ENCODE peak calls at places on chromosomes 13 and 19, in four cellular contexts. I is GM12878, D is H1, Y is HepG2. Q is an unnamed sample.

GRCh38 chr13:57582032-57582431 is 49.5 kb upstream of the PCDH17 start:
- DNase-seq in I (no peak), D (peak), Y (peak), Q (peak)

GRCh38 chr13:34076943-34077703 is 259.2 kb downstream of the RFC3 start:
- DNase-seq in I (no peak), D (no peak), Y (peak), Q (no peak)

GRCh38 chr13:74084375-74084902 is 49.8 kb downstream of the KLF12 start:
- DNase-seq in I (no peak), D (no peak), Y (no peak), Q (no peak)

GRCh38 chr13:100244431-100244830 is 155.5 kb downstream of the PCCA start:
- DNase-seq in I (no peak), D (no peak), Y (no peak), Q (no peak)

GRCh38 chr13:112443191-112444000 is 67.2 kb downstream of the SPACA7 start:
- DNase-seq in I (no peak), D (peak), Y (no peak), Q (peak)

GRCh38 chr19:43777163-43777700 is 3.5 kb downstream of the KCNN4 start:
- DNase-seq in I (no peak), D (no peak), Y (no peak), Q (no peak)

GRCh38 chr19:46880440-46880839 is 19.6 kb downstream of the ARHGAP35 start:
- DNase-seq in I (no peak), D (no peak), Y (no peak), Q (no peak)

GRCh38 chr13:66765559-66765958 is 464.6 kb downstream of the PCDH9 start:
- DNase-seq in I (no peak), D (no peak), Y (no peak), Q (no peak)

GRCh38 chr13:78722700-78723099 is 63.7 kb upstream of the OBI1 start:
- DNase-seq in I (no peak), D (no peak), Y (no peak), Q (no peak)

GRCh38 chr13:77979721-77980377 is 61.2 kb upstream of the EDNRB start:
- DNase-seq in I (no peak), D (no peak), Y (no peak), Q (no peak)

GRCh38 chr19:9073806-9074205 is 13.1 kb upstream of the OR1M1 start:
- DNase-seq in I (no peak), D (no peak), Y (no peak), Q (no peak)

GRCh38 chr19:40611096-40611495 is 9.9 kb downstream of the LTBP4 start:
- DNase-seq in I (no peak), D (no peak), Y (no peak), Q (no peak)

GRCh38 chr19:14477417-14478112 is 2.4 kb upstream of the PTGER1 start:
- DNase-seq in I (no peak), D (no peak), Y (no peak), Q (no peak)

GRCh38 chr19:19262190-19263057 is 10.7 kb downstream of the TM6SF2 start:
- DNase-seq in I (no peak), D (peak), Y (no peak), Q (no peak)

GRCh38 chr19:48777720-48778119 is 22.4 kb downstream of the FGF21 start:
- DNase-seq in I (no peak), D (no peak), Y (no peak), Q (no peak)

GRCh38 chr19:42074513-42075363 is 1.2 kb upstream of the ZNF574 start:
- DNase-seq in I (no peak), D (peak), Y (no peak), Q (no peak)

GRCh38 chr13:100542546-100543156 is 45.9 kb downstream of the GGACT start:
- DNase-seq in I (peak), D (peak), Y (peak), Q (no peak)

GRCh38 chr19:45645068-45645630 is 6.0 kb upstream of the EML2 start:
- DNase-seq in I (no peak), D (no peak), Y (no peak), Q (no peak)

GRCh38 chr19:38839816-38840582 is 8.4 kb upstream of the ECH1 start:
- DNase-seq in I (no peak), D (no peak), Y (no peak), Q (no peak)

GRCh38 chr13:53342623-53343022 is 314.0 kb downstream of the OLFM4 start:
- DNase-seq in I (no peak), D (peak), Y (no peak), Q (peak)

GRCh38 chr19:58409010-58409790 is 751 bp downstream of the ZNF584 start:
- DNase-seq in I (no peak), D (peak), Y (no peak), Q (no peak)

GRCh38 chr13:24304620-24305019 is 4.8 kb upstream of the C1QTNF9 start:
- DNase-seq in I (no peak), D (no peak), Y (no peak), Q (no peak)

GRCh38 chr13:37598572-37598971 is at the start of gene POSTN:
- DNase-seq in I (no peak), D (no peak), Y (no peak), Q (no peak)

GRCh38 chr13:95954266-95954665 is 98.9 kb downstream of the UGGT2 start:
- DNase-seq in I (no peak), D (no peak), Y (no peak), Q (peak)

GRCh38 chr13:46374710-46375109 is 12.3 kb downstream of the RUBCNL start:
- DNase-seq in I (no peak), D (no peak), Y (no peak), Q (no peak)

GRCh38 chr19:29302002-29302928 is 89.3 kb upstream of the UQCRFS1 start:
- DNase-seq in I (no peak), D (no peak), Y (no peak), Q (no peak)

GRCh38 chr13:50635504-50635903 is 208.0 kb downstream of the DLEU7 start:
- DNase-seq in I (peak), D (no peak), Y (no peak), Q (no peak)

GRCh38 chr13:30927595-30927994 is 4.9 kb upstream of the TEX26 start:
- DNase-seq in I (no peak), D (no peak), Y (no peak), Q (no peak)

GRCh38 chr19:31639306-31639705 is 290.1 kb upstream of the TSHZ3 start:
- DNase-seq in I (no peak), D (no peak), Y (no peak), Q (no peak)

GRCh38 chr19:2609389-2610116 is 92.9 kb downstream of the GNG7 start:
- DNase-seq in I (peak), D (no peak), Y (no peak), Q (no peak)

GRCh38 chr19:58317481-58318072 is 9.2 kb upstream of the ZSCAN22 start:
- DNase-seq in I (no peak), D (no peak), Y (no peak), Q (no peak)

GRCh38 chr19:51081476-51081875 is 1.2 kb downstream of the KLK14 start:
- DNase-seq in I (no peak), D (no peak), Y (no peak), Q (no peak)

GRCh38 chr19:30666301-30666803 is 294.2 kb downstream of the ZNF536 start:
- DNase-seq in I (no peak), D (peak), Y (peak), Q (peak)

GRCh38 chr19:48359123-48359522 is 4.6 kb downstream of the TMEM143 start:
- DNase-seq in I (no peak), D (no peak), Y (no peak), Q (no peak)

GRCh38 chr13:48527955-48528354 is 4.9 kb downstream of the RCBTB2 start:
- DNase-seq in I (no peak), D (no peak), Y (no peak), Q (no peak)

GRCh38 chr13:114173261-114173660 is 5.8 kb upstream of the CFAP97D2 start:
- DNase-seq in I (no peak), D (no peak), Y (no peak), Q (no peak)

GRCh38 chr19:6376512-6377193 is 920 bp upstream of the PSPN start:
- DNase-seq in I (no peak), D (no peak), Y (no peak), Q (no peak)

GRCh38 chr13:55583953-55584593 is 1556.6 kb upstream of the PRR20A start:
- DNase-seq in I (no peak), D (no peak), Y (no peak), Q (no peak)
- H3K9ac ChIP-seq in I (no peak), D (peak), Y (no peak), Q (no peak)

DNA sequence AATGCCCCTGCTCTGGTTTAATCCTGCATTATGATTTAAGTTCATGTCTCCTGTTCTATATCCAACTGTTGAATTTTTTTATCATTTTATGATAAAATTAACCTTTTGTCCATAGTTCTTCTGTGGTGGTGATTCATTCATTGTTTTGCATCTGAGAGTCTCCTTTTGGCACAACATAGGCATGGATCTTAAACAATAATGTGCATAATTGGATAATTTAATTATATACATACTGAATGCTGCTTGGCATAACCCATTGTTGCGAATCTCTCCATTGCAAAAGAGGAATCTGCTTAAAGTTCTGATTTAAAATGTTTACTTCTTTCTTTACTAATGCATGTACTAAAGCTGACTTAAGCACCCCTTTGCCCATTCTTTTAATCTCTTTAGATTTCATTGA is 2788.4 kb downstream of the PCDH9 start:
- DNase-seq in I (no peak), D (no peak), Y (no peak), Q (no peak)
- TF ChIP-seq SUZ12 in I (no peak), D (no peak), Y (no peak), Q (no peak)

DNA sequence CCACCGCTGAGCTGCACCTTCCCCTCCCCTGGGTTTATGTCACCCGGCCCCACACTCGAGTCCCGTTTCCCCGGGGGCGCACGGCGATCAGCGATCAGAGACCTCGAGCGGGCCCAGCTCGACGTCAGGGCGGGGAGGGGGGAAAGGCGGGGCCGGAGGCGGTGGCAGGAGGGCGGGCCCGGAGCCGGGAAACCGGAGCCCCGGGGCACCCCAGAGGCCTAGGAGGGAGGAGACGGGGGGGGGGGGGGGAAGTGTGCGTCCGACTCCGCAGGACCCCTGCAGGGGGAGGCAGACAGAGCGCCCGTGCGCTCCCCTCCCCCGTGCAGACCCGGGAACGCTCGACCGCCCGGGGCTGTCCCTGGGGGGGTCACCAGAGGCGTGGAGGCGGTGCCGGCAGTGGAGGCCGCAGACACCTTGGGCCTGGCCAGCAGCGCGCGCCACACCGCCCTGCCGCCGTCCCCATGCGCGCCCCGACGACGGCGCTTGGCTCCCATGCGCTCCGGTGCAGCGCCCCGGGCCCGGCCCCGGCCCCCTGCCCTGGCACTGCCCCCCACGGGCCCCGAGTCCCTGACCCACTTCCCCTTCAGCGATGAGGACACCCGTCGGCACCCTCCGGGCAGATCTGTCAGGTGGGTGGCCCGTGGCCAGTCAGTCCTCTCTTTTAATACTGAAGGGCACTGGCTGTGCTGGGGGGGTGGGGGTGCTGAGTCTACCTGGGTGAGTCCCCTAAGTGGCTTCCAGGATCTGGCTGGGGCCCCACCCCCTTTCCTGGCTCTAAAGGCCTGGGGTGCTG is 11.8 kb downstream of the PDE4A start:
- DNase-seq in I (no peak), D (peak), Y (no peak), Q (no peak)
- H3K9ac ChIP-seq in I (peak), D (no peak), Y (peak), Q (peak)

GRCh38 chr13:44620057-44620456 is 43.9 kb upstream of the TSC22D1 start:
- DNase-seq in I (no peak), D (no peak), Y (no peak), Q (no peak)

GRCh38 chr13:44622259-44622658 is 46.1 kb upstream of the TSC22D1 start:
- DNase-seq in I (no peak), D (no peak), Y (no peak), Q (no peak)

GRCh38 chr13:44619651-44620050 is 43.5 kb upstream of the TSC22D1 start:
- DNase-seq in I (no peak), D (no peak), Y (no peak), Q (no peak)

GRCh38 chr13:44617648-44618047 is 41.5 kb upstream of the TSC22D1 start:
- DNase-seq in I (no peak), D (no peak), Y (no peak), Q (no peak)

GRCh38 chr13:44618326-44618725 is 42.2 kb upstream of the TSC22D1 start:
- DNase-seq in I (no peak), D (no peak), Y (no peak), Q (no peak)
- TF ChIP-seq SUZ12 in I (no peak), D (no peak), Y (no peak), Q (no peak)

GRCh38 chr19:485122-485521 is 11.2 kb upstream of the MADCAM1 start:
- DNase-seq in I (no peak), D (no peak), Y (no peak), Q (no peak)
- H3K9ac ChIP-seq in I (no peak), D (no peak), Y (peak), Q (peak)

DNA sequence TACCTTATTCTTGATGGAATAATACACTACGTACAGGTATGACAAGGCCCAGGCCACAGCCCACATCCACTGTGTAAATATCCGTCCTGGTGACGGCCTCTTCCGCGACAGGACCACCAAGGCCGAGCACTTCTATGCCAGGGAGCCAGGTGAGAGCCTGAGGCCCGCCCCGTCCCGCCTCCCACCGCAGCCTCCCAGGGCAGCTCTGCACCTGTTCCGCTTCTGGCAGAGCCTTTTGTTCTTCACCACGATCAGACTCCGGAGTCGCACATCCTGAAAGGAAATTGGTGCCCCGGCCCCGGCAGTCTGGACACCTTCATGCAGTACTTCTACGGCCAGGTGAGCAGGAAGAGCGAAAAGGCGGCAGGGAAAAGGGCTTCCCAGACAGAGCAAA is 10.6 kb upstream of the ZNF358 start:
- DNase-seq in I (no peak), D (no peak), Y (no peak), Q (no peak)
- TF ChIP-seq SUZ12 in I (no peak), D (no peak), Y (no peak), Q (no peak)

GRCh38 chr19:18191640-18192062 is 1.4 kb upstream of the MPV17L2 start:
- DNase-seq in I (no peak), D (no peak), Y (no peak), Q (no peak)
- H3K9ac ChIP-seq in I (peak), D (no peak), Y (peak), Q (peak)

GRCh38 chr13:70107498-70108271 is at the start of gene ATXN8OS:
- DNase-seq in I (no peak), D (peak), Y (no peak), Q (no peak)
- TF ChIP-seq SUZ12 in I (no peak), D (peak), Y (no peak), Q (no peak)

GRCh38 chr19:34482380-34483250 is 1.1 kb downstream of the WTIP start:
- DNase-seq in I (no peak), D (peak), Y (no peak), Q (no peak)

GRCh38 chr19:34480491-34480890 is 1.1 kb upstream of the WTIP start:
- DNase-seq in I (no peak), D (peak), Y (no peak), Q (no peak)

GRCh38 chr19:34479396-34479795 is 2.2 kb upstream of the WTIP start:
- DNase-seq in I (no peak), D (no peak), Y (no peak), Q (no peak)

GRCh38 chr19:34481861-34482379 is 362 bp downstream of the WTIP start:
- DNase-seq in I (no peak), D (peak), Y (no peak), Q (no peak)

GRCh38 chr19:34480971-34481821 is at the start of gene WTIP:
- DNase-seq in I (no peak), D (peak), Y (peak), Q (peak)
- H3K9ac ChIP-seq in I (no peak), D (peak), Y (peak), Q (peak)

Q was measured in NT2/D1.